ENCODE peak calls at places on chromosomes 6 and 20, in five cellular contexts. B is HCT116, Y is K562, O is left cardiac atrium, G is sciatic nerve. T is an unnamed sample.

GRCh38 chr6:44052419-44053011 is 74.7 kb downstream of the MRPL14 start:
- ATAC-seq in G (peak), B (peak), Y (peak), O (peak), T (peak)

GRCh38 chr6:139474145-139475108 is 100.0 kb upstream of the CITED2 start:
- ATAC-seq in Y (peak), B (no peak), O (peak), G (peak), T (peak)

GRCh38 chr6:119921491-119922010 is 572.0 kb upstream of the MAN1A1 start:
- ATAC-seq in G (no peak), Y (no peak), O (no peak), B (no peak), T (no peak)

GRCh38 chr20:45288860-45289259 is 17.8 kb upstream of the RBPJL start:
- ATAC-seq in G (no peak), Y (no peak), O (no peak), B (no peak), T (no peak)

GRCh38 chr6:142844065-142844755 is 100.8 kb downstream of the HIVEP2 start:
- ATAC-seq in Y (no peak), G (no peak), O (no peak), B (no peak), T (no peak)

GRCh38 chr6:159023893-159024292 is 20.9 kb downstream of the TAGAP start:
- ATAC-seq in O (no peak), B (no peak), Y (no peak), G (no peak), T (no peak)

GRCh38 chr20:53903652-53903987 is 166.8 kb downstream of the BCAS1 start:
- ATAC-seq in Y (no peak), G (no peak), O (no peak), B (no peak), T (no peak)

GRCh38 chr6:166929534-166930189 is 26.7 kb downstream of the RNASET2 start:
- ATAC-seq in O (no peak), G (peak), Y (peak), B (no peak), T (no peak)

GRCh38 chr6:167975449-167975848 is 22.0 kb upstream of the KIF25 start:
- ATAC-seq in G (peak), B (no peak), O (no peak), Y (no peak), T (no peak)

GRCh38 chr6:110703010-110703905 is 112.0 kb downstream of the CDK19 start:
- ATAC-seq in O (no peak), Y (no peak), G (no peak), B (no peak), T (no peak)

GRCh38 chr6:34318492-34319470 is 70.0 kb upstream of the SMIM29 start:
- ATAC-seq in Y (peak), G (no peak), O (peak), B (no peak), T (no peak)

GRCh38 chr20:20037960-20038359 is 14.3 kb downstream of the CRNKL1 start:
- ATAC-seq in Y (no peak), G (no peak), O (no peak), B (no peak), T (no peak)

GRCh38 chr6:106324726-106325335 is 729 bp downstream of the ATG5 start:
- ATAC-seq in B (peak), O (no peak), Y (peak), G (no peak), T (no peak)

GRCh38 chr6:140437619-140438345 is 1063.3 kb upstream of the CITED2 start:
- ATAC-seq in O (peak), Y (no peak), B (no peak), G (no peak), T (no peak)

GRCh38 chr6:26534681-26535465 is 3.3 kb upstream of the HMGN4 start:
- ATAC-seq in Y (no peak), O (no peak), G (no peak), B (no peak), T (no peak)

GRCh38 chr6:43703512-43704429 is 16.2 kb upstream of the MRPS18A start:
- ATAC-seq in O (no peak), Y (no peak), G (no peak), B (no peak), T (no peak)

GRCh38 chr6:14722001-14722567 is 523.8 kb upstream of the JARID2 start:
- ATAC-seq in G (no peak), Y (no peak), O (no peak), B (no peak), T (no peak)

GRCh38 chr6:33213989-33214335 is 5.7 kb downstream of the RING1 start:
- ATAC-seq in B (no peak), Y (peak), O (no peak), G (peak), T (no peak)

GRCh38 chr6:53343092-53343491 is 5.7 kb downstream of the ELOVL5 start:
- ATAC-seq in G (no peak), O (no peak), B (no peak), Y (no peak), T (no peak)

GRCh38 chr6:150546457-150546856 is 53.2 kb upstream of the PLEKHG1 start:
- ATAC-seq in B (no peak), G (no peak), O (peak), Y (no peak), T (no peak)

GRCh38 chr20:62409086-62409853 is 2.2 kb upstream of the CABLES2 start:
- ATAC-seq in B (no peak), Y (no peak), O (no peak), G (no peak), T (no peak)

GRCh38 chr20:14609328-14610221 is 272.2 kb upstream of the FLRT3 start:
- ATAC-seq in O (no peak), Y (no peak), B (no peak), G (no peak), T (no peak)

GRCh38 chr20:38270869-38271608 is 10.5 kb upstream of the KIAA1755 start:
- ATAC-seq in G (peak), O (peak), Y (no peak), B (peak), T (peak)

GRCh38 chr6:148837941-148838340 is 91.1 kb downstream of the UST start:
- ATAC-seq in G (no peak), B (peak), O (no peak), Y (no peak), T (no peak)

GRCh38 chr20:49951160-49951559 is 15.0 kb downstream of the RNF114 start:
- ATAC-seq in G (no peak), O (no peak), B (no peak), Y (no peak), T (no peak)

GRCh38 chr6:165447141-165447540 is 137.7 kb upstream of the C6orf118 start:
- ATAC-seq in O (no peak), G (no peak), B (no peak), Y (no peak), T (no peak)

GRCh38 chr6:7073810-7074525 is 33.8 kb upstream of the RREB1 start:
- ATAC-seq in Y (peak), O (peak), G (peak), B (no peak), T (no peak)

GRCh38 chr20:48247961-48248360 is 462.7 kb upstream of the SULF2 start:
- ATAC-seq in B (no peak), G (no peak), Y (no peak), O (no peak), T (no peak)

GRCh38 chr6:41639556-41640371 is 1.5 kb downstream of the MDFI start:
- ATAC-seq in Y (no peak), B (no peak), O (peak), G (peak), T (no peak)

GRCh38 chr20:57957397-57958049 is 247.7 kb upstream of the PMEPA1 start:
- ATAC-seq in B (no peak), G (no peak), Y (no peak), O (no peak), T (peak)

GRCh38 chr6:85372188-85372914 is 77.5 kb upstream of the NT5E start:
- ATAC-seq in G (peak), O (no peak), Y (peak), B (no peak), T (no peak)

T was measured in gastroesophageal sphincter.